ENCODE peak calls at places on chromosomes 6 and 20, in four cellular contexts. N is H1, F is GM12878, Y is K562. K is an unnamed sample.

GRCh38 chr6:111011360-111012142 is 29.7 kb downstream of the RPF2 start:
- DNase-seq in N (no peak), F (peak), Y (no peak), K (peak)

GRCh38 chr20:2762578-2763131 is 37.8 kb downstream of the CPXM1 start:
- DNase-seq in N (no peak), F (no peak), Y (no peak), K (no peak)

GRCh38 chr6:27188206-27188884 is 59.2 kb upstream of the PRSS16 start:
- DNase-seq in N (no peak), F (peak), Y (peak), K (peak)

GRCh38 chr6:153015094-153015645 is 12.7 kb upstream of the MTRF1L start:
- DNase-seq in N (no peak), F (no peak), Y (no peak), K (no peak)

GRCh38 chr6:45946352-45946751 is 69.3 kb downstream of the CLIC5 start:
- DNase-seq in N (no peak), F (no peak), Y (no peak), K (no peak)

GRCh38 chr6:74931567-74931966 is 274.3 kb downstream of the COL12A1 start:
- DNase-seq in N (no peak), F (no peak), Y (no peak), K (no peak)

GRCh38 chr20:30168025-30168799 is 1089.3 kb upstream of the DEFB115 start:
- DNase-seq in N (no peak), F (no peak), Y (no peak), K (no peak)

GRCh38 chr6:139240161-139241010 is 51.4 kb downstream of the TXLNB start:
- DNase-seq in N (no peak), F (no peak), Y (no peak), K (no peak)

GRCh38 chr6:26607434-26608230 is 10.9 kb downstream of the ABT1 start:
- DNase-seq in N (no peak), F (no peak), Y (peak), K (peak)

GRCh38 chr20:6692566-6693168 is 74.8 kb upstream of the BMP2 start:
- DNase-seq in N (no peak), F (no peak), Y (no peak), K (no peak)

GRCh38 chr6:109496036-109496761 is 13.2 kb upstream of the ZBTB24 start:
- DNase-seq in N (no peak), F (no peak), Y (no peak), K (no peak)

GRCh38 chr20:52731086-52731485 is 241.1 kb upstream of the TSHZ2 start:
- DNase-seq in N (no peak), F (no peak), Y (no peak), K (no peak)

GRCh38 chr20:11229772-11230171 is 556.0 kb upstream of the JAG1 start:
- DNase-seq in N (no peak), F (no peak), Y (no peak), K (peak)

GRCh38 chr20:5065489-5066383 is 54.0 kb downstream of the PCNA start:
- DNase-seq in N (no peak), F (no peak), Y (no peak), K (peak)

GRCh38 chr20:64237316-64237715 is 18.2 kb upstream of the PCMTD2 start:
- DNase-seq in N (no peak), F (no peak), Y (no peak), K (no peak)

GRCh38 chr20:54005524-54005923 is 64.9 kb downstream of the BCAS1 start:
- DNase-seq in N (no peak), F (no peak), Y (no peak), K (no peak)

GRCh38 chr20:59805266-59805665 is 128.2 kb downstream of the SYCP2 start:
- DNase-seq in N (no peak), F (no peak), Y (no peak), K (no peak)
- TF ChIP-seq CHD2 in N (no peak), F (no peak), Y (no peak), K (no peak)

DNA sequence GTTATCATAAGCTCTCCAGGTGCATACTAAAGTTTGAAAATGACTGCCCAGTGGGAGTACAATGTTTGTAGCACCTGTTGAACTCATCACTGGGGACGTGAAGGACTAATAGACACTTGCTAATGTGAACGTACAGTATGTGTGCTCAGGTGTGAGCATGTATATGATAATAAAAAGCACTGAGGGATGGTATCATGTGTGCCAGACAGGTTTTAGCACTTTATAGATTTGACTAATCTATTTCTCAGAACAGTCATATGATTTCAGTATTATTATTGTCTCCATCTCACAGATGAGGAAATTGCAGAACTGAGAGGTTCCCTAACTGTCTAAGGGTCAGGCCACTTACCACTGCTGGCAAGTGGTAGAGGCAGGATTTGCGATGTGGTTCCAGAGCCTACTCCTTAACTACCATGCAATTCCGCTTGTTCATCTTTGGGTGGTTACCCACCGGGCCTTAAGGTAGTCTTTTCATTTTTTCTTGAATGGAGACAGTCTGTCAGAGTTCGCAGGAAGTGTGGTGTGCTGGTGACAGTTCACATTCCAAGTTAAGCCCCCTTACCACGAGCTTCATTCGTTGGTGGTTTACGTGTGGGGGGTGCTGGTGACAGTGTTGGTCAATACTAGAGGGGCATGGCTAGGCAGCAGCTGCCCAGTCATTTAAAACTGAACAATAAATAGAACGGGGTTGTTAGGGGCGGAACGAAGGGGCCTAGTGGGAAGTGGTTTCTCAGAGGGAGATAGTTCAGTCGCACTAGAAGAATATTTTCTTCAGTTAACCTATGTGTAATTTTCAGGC is 46.8 kb downstream of the RREB1 start:
- DNase-seq in N (no peak), F (peak), Y (no peak), K (no peak)
- TF ChIP-seq CHD2 in N (no peak), F (no peak), Y (no peak), K (no peak)

DNA sequence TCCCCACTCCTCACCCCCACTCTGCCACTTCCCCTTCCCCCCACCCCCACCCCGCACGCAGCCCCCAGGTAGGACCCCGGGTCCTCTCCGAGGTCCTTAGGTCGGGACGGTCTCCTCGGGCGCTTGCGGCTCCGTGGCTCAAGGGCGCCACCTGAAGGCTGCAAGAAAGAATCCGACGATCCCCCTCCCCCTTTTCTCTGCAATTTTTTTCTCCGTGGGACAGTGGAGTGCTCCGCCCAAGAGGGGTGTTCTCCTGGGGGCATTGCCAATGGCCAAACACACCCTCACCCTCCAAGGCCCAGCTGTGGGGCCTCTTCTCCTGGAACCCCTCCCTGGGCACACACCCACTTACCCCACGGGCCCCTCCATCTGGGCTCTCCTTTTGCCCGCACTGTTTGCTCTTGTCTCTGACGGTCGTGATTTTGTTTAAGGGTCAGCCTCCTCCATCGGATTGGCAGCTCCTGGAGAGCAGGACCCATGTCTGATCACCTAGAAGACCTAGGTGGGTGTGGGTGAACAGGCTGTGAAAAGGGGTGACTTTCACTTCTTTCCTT is 1.1 kb upstream of the TMEM74B start:
- DNase-seq in N (peak), F (no peak), Y (peak), K (peak)
- TF ChIP-seq CHD2 in N (no peak), F (no peak), Y (no peak), K (no peak)

DNA sequence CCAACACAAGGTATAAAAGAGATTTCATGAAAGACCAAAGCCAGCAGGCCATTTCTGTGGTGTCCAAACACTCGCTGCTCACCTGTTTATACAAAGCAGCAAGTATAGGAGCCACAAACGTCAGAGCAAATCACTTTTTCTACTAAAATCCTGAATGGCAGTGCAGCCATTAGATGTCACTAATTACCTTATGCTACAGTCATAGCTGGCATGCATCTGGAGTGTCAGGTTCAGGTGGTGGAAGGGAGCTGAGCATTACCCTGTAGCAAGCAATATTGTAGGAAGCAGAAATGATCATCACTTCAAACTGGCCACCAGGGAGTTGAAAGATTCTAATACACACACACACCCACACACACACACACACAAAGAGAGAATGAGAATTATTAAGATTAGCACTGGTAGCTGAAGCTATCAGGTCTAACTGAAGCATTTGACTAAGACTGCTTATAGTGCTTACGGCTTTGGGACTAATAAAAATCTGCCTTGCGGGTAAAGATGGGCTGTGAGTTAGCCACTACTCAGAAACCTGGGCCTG is 75.8 kb downstream of the EFHC1 start:
- DNase-seq in N (no peak), F (no peak), Y (no peak), K (no peak)
- TF ChIP-seq CHD2 in N (no peak), F (no peak), Y (no peak), K (no peak)

DNA sequence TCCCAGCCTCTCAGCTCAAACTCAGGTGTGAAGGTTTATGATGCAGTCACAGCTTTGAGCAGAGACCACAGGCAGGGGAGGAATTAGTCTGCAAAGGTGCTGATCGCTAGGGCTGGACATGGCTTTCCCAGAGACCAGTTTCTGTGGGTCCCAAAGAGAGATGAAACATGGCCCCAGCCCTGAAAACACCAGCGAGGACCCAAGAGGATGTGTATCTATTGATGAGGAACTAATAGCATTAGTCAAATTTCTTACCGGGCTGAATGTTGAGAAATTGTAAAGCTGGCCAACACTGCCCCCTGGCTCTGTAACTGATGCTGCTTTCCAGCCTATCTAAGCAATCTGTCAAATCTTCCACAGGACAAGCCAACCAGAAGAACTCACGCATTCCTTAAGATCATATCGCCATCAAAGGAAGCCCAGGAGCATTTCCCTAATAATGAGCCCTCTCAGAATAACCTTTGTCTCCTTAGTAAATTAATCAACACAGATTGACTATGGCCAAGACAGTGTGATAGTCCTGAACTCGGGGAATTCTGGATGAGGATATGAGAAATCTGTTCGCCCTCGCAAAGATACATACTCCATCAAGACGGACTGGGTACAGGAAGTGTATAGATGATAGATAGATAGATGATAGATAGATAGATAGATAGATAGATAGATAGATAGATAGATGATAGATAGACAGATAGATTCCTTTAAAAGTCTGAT is 7.8 kb upstream of the ACSS1 start:
- DNase-seq in N (no peak), F (peak), Y (peak), K (peak)
- TF ChIP-seq CHD2 in N (no peak), F (no peak), Y (no peak), K (no peak)

DNA sequence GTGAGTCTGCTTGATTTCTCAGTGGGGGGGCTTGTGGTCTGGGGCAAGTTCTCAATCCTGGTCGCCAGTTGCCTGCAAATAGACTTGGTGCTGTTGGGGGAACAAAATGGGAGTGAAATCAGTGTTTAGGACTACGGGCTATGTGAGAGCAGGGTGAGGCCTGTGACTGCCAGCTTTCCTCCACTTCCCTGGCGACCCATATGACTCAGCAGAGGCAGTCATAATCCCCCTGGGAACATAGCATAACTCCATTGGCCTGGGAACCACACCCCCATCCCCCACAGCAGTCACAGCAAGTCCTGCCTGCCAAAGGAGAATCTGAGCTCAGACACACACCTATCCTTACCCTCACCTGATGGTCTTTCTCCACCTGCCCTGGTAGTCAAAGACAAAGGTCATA is 387.9 kb downstream of the LMBRD1 start:
- DNase-seq in N (no peak), F (no peak), Y (no peak), K (no peak)
- TF ChIP-seq CHD2 in N (no peak), F (no peak), Y (no peak), K (no peak)

K was measured in A549.